ENCODE peak calls at places on chromosomes 1 and 21, in six cellular contexts. Z is Peyer's patch, K is coronary artery, M is heart right ventricle, W is lung, S is GM13976. T is an unnamed sample.

GRCh38 chr1:25565188-25565591 is 21.8 kb downstream of the LDLRAP1 start:
- DNase-seq in Z (no peak), K (no peak), M (no peak), W (no peak), S (no peak), T (no peak)

GRCh38 chr1:9343269-9343668 is 50.6 kb downstream of the SPSB1 start:
- DNase-seq in Z (no peak), K (no peak), M (no peak), W (no peak), S (no peak), T (no peak)

GRCh38 chr1:18751425-18751824 is 108.0 kb downstream of the TAS1R2 start:
- DNase-seq in Z (no peak), K (no peak), M (no peak), W (no peak), S (no peak), T (no peak)

GRCh38 chr1:188027613-188028012 is 1198.9 kb downstream of the PLA2G4A start:
- DNase-seq in Z (no peak), K (no peak), M (no peak), W (no peak), S (peak), T (no peak)

GRCh38 chr1:117633068-117633345 is 27.2 kb downstream of the TENT5C start:
- DNase-seq in Z (no peak), K (peak), M (no peak), W (no peak), S (no peak), T (no peak)

GRCh38 chr21:25409992-25410391 is 197.3 kb downstream of the MRPL39 start:
- DNase-seq in Z (no peak), K (no peak), M (no peak), W (no peak), S (no peak), T (no peak)

GRCh38 chr21:46191257-46191685 is 7.0 kb upstream of the SPATC1L start:
- DNase-seq in Z (no peak), K (peak), M (no peak), W (no peak), S (no peak), T (no peak)

GRCh38 chr1:65209005-65209885 is 61.2 kb downstream of the AK4 start:
- DNase-seq in Z (no peak), K (no peak), M (peak), W (no peak), S (peak), T (no peak)

GRCh38 chr1:226965581-226966440 is 25.7 kb downstream of the COQ8A start:
- DNase-seq in Z (no peak), K (no peak), M (no peak), W (no peak), S (no peak), T (no peak)

GRCh38 chr1:212640223-212640885 is 31.8 kb downstream of the ATF3 start:
- DNase-seq in Z (no peak), K (no peak), M (no peak), W (no peak), S (no peak), T (no peak)

GRCh38 chr1:25944986-25945385 is 38.8 kb upstream of the STMN1 start:
- DNase-seq in Z (no peak), K (no peak), M (no peak), W (no peak), S (no peak), T (no peak)

GRCh38 chr1:32056598-32056997 is 16.1 kb upstream of the TMEM39B start:
- DNase-seq in Z (no peak), K (no peak), M (no peak), W (no peak), S (no peak), T (no peak)

GRCh38 chr1:45446950-45447672 is 43.9 kb downstream of the TESK2 start:
- DNase-seq in Z (no peak), K (no peak), M (no peak), W (no peak), S (no peak), T (no peak)

GRCh38 chr1:226603030-226603960 is 54.7 kb downstream of the STUM start:
- DNase-seq in Z (peak), K (no peak), M (peak), W (peak), S (no peak), T (no peak)

GRCh38 chr1:212822956-212823355 is 24.5 kb downstream of the SPATA45 start:
- DNase-seq in Z (no peak), K (no peak), M (no peak), W (no peak), S (no peak), T (no peak)

GRCh38 chr1:114154963-114155322 is 1.3 kb upstream of the SYT6 start:
- DNase-seq in Z (no peak), K (no peak), M (no peak), W (no peak), S (no peak), T (no peak)

GRCh38 chr1:50570064-50570463 is 146.8 kb upstream of the DMRTA2 start:
- DNase-seq in Z (no peak), K (no peak), M (no peak), W (no peak), S (no peak), T (no peak)

GRCh38 chr21:44657635-44658183 is at the start of gene KRTAP12-3:
- DNase-seq in Z (no peak), K (no peak), M (no peak), W (no peak), S (no peak), T (no peak)

GRCh38 chr1:228792601-228793000 is 57.3 kb downstream of the RHOU start:
- DNase-seq in Z (no peak), K (no peak), M (no peak), W (no peak), S (no peak), T (no peak)

GRCh38 chr21:25556087-25556486 is 51.2 kb downstream of the MRPL39 start:
- DNase-seq in Z (no peak), K (no peak), M (no peak), W (no peak), S (no peak), T (no peak)

GRCh38 chr1:231241751-231242150 is 739 bp downstream of the GNPAT start:
- DNase-seq in Z (no peak), K (no peak), M (peak), W (no peak), S (no peak), T (no peak)

GRCh38 chr1:10835423-10836421 is 39.3 kb upstream of the CASZ1 start:
- DNase-seq in Z (peak), K (no peak), M (peak), W (peak), S (peak), T (no peak)

GRCh38 chr1:183306317-183307042 is 111.7 kb downstream of the NMNAT2 start:
- DNase-seq in Z (no peak), K (no peak), M (peak), W (no peak), S (no peak), T (no peak)
- TF ChIP-seq CTCF in Z (peak), K (no peak), M (no peak), W (no peak), S (peak), T (peak)

DNA sequence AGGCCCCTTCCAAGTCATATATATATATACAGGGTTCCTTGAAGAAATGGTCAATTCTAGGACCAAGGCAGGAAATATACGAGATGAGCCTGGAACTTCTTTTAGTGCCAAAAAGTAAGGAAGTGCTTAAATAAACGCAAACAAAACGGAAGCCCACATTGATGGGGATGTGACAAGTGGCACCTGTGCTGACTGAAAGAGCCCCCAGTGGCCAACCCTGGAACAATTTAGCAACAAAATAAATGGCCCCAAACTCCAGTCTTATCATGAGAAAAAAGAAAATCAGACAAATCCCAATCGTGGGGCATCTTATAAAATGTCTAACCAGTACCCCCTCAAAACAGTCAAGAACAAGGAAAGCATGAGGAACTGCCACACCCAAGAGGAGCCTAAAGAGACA is 17.7 kb downstream of the PLA2G5 start:
- DNase-seq in Z (no peak), K (no peak), M (no peak), W (no peak), S (peak), T (no peak)
- TF ChIP-seq CTCF in Z (no peak), K (no peak), M (no peak), W (no peak), S (no peak), T (no peak)

DNA sequence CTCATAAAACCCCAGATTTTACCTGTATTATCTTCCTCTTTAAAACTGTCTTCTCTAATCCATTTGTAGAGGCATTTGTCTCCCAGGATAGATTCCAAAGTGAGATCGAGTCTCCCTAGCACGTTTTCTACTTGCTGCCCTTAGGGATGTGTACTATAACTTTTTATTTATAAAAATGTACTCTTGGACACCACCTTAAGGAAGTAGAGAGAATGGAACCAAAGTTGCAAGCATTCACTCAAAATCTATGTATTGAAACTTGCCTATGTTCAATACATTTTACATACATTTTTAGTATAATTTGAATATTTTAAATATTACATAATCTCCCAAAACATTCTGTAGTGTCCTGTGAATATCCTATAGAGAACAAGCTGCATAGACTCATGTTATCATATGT is 842 bp upstream of the SPRR2A start:
- DNase-seq in Z (no peak), K (no peak), M (no peak), W (no peak), S (no peak), T (no peak)
- TF ChIP-seq CTCF in Z (no peak), K (no peak), M (no peak), W (no peak), S (no peak), T (no peak)

DNA sequence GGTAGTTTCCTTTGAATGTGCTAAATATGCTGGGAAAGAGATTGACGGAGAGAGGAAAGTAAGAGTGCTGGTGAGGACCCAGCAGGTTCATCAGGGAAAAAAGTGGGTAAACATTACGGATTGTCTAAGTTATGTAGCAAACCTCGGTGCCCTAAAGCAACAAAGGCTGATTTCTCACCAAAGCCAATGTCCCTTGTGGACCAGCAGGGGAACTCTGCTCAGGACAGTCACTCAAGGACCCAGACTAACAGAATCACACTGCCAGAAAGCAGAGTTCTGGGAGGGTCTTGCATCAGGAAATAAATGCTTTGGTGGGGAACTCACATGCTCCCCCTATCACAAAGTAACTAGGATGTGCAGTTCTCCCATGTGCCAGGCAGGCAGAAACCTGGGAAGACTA is 1.7 kb upstream of the IKBKE start:
- DNase-seq in Z (peak), K (no peak), M (no peak), W (no peak), S (no peak), T (no peak)
- TF ChIP-seq CTCF in Z (no peak), K (no peak), M (no peak), W (no peak), S (no peak), T (no peak)

GRCh38 chr1:11893907-11894251 is 32.3 kb downstream of the KIAA2013 start:
- DNase-seq in Z (peak), K (no peak), M (peak), W (peak), S (peak), T (no peak)

GRCh38 chr1:11898831-11899467 is 27.3 kb downstream of the KIAA2013 start:
- DNase-seq in Z (no peak), K (no peak), M (no peak), W (no peak), S (peak), T (no peak)

GRCh38 chr1:11903210-11903609 is 23.0 kb downstream of the KIAA2013 start:
- DNase-seq in Z (no peak), K (no peak), M (no peak), W (no peak), S (no peak), T (no peak)

DNA sequence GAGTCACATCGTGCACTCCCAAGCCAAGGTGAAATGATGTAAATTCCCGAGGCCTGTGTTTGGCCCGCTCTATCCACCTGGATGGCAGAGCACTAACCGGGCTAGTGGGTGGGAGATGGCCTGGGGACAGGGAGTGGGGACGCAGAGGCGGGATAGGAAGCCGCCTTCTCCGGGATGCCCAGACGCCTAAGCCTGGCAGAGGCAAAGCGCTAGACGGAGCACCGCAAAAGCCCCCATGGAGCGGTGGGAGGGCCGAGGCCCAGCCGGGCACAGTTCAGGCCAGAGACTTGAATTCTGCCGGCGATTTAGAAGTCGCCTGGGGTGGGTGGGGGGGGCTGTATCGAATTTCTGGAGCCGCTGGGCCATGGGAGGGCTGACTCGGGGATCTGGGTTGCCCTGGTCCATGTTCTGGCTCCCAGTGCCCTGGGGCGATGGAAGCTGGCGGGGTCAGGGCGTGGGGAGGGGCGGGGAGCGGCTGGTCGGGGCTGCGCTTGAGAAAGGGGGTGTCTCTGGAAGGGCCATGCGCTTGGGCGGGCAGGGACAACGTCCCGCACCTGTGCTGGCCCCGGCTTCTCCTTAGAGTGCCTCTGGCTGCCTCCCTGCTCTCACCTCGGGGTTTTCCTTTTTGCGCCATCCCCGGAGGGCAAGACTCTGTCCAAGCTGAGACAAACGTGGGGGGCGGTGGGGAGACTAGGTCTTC is 28.0 kb downstream of the KIAA2013 start:
- DNase-seq in Z (no peak), K (no peak), M (no peak), W (no peak), S (no peak), T (no peak)
- TF ChIP-seq CTCF in Z (no peak), K (no peak), M (no peak), W (no peak), S (no peak), T (no peak)

DNA sequence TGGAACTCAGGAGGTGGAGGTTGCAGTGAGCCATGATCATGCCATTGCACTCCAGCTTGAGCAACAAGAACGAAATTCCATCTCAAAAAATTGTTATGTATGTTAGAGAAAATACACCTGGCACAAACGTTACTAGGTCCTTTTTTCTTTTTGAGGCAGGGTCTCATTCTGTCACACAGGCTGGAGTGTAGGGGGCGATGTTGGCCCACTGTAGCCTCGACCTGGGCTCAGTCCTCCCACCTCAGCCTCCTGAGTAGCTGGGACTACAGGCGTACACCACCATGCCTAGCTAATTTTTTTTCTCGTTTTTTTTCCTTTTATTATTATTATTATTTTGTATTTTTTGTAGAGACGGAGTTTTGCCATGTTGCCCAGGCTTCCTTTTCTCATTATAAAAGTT is 4.4 kb downstream of the HAX1 start:
- DNase-seq in Z (no peak), K (no peak), M (no peak), W (no peak), S (no peak), T (no peak)
- TF ChIP-seq CTCF in Z (no peak), K (no peak), M (peak), W (no peak), S (peak), T (peak)

GRCh38 chr1:2130871-2131289 is 63.7 kb downstream of the FAAP20 start:
- DNase-seq in Z (no peak), K (no peak), M (no peak), W (no peak), S (no peak), T (no peak)
- TF ChIP-seq CTCF in Z (no peak), K (no peak), M (no peak), W (no peak), S (no peak), T (no peak)

GRCh38 chr1:205918955-205919746 is 24.1 kb downstream of the SLC26A9 start:
- DNase-seq in Z (peak), K (peak), M (peak), W (peak), S (peak), T (peak)
- TF ChIP-seq CTCF in Z (peak), K (peak), M (peak), W (peak), S (peak), T (peak)

DNA sequence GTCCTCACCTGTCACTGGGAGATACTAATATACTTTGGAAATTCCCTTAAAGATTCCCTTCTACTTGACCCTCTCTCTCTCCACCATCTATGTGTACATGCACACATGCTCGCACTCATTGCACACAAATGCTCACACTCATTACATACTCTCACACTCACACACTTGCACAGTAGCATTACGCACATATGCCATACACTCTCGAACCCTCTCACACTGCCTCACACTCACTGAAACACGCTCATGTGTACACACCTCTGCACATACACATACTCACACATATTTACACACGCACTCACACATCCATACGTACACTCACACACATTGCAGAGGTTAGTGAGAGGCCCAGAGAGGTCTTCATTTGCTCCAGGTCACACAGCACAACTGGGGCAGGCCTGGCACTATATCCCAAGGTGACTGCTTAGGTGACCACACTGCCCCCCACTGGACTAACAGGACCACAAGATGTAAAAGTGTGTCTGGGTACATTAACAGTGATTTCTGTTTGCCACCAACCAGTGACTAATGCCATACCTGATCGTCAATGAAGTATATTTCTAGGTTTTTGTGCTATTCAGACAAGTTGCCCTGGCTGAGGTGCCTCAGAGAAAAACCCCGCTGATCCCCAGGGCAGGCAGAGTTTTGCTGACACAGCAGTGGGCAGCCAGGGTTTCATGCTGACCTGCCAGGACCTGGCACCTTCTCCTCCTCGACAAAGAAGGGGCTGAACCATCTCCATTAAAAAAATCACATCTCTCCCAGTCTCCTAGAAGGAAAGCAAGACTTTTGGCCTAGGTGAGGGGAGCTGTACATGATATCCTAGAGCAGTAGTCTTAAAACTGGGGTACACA is 28.5 kb upstream of the CAMK1G start:
- DNase-seq in Z (no peak), K (no peak), M (no peak), W (no peak), S (no peak), T (no peak)
- TF ChIP-seq CTCF in Z (no peak), K (no peak), M (no peak), W (no peak), S (no peak), T (no peak)

DNA sequence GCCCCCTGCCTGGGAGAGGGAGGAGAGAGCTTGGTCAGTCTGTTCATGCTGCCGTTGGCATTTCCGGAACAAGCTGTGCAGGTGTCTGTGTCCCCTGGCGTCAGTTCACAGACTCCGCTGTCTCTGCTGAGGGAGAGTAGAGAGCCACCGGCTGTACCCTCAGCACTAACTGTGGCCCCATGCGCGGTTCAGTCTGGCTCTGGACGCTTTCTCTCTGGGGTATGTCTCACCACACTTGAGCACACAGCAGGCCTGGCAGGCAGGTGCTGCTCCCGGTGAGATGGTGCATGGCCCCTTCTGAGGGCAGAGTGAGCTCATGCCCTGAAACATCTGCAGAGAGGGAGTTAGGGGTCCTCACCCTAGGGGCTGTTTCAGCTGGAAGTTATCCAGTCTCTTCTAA is 60.0 kb upstream of the TLR5 start:
- DNase-seq in Z (no peak), K (no peak), M (no peak), W (no peak), S (no peak), T (no peak)
- TF ChIP-seq CTCF in Z (no peak), K (no peak), M (no peak), W (no peak), S (no peak), T (no peak)

T was measured in esophagus muscularis mucosa.